ENCODE peak calls at places on chromosomes 4 and X, in six cellular contexts. K, T, O, W, Q and F are unnamed samples.

GRCh38 chr4:46146993-46147392 is 23.1 kb upstream of the GABRG1 start:
- DNase-seq in O (no peak), T (no peak), W (no peak), K (no peak), Q (no peak), F (no peak)

GRCh38 chrX:31213941-31214340 is 142.1 kb upstream of the FTHL17 start:
- DNase-seq in K (no peak), O (no peak), Q (no peak), T (no peak), W (no peak), F (no peak)

GRCh38 chr4:30952526-30953219 is 232.5 kb downstream of the PCDH7 start:
- DNase-seq in W (no peak), T (no peak), Q (no peak), K (no peak), O (no peak), F (no peak)

GRCh38 chr4:182245541-182246245 is 2.5 kb downstream of the TENM3 start:
- DNase-seq in O (no peak), W (no peak), T (no peak), Q (no peak), K (no peak), F (peak)

GRCh38 chr4:100286601-100287000 is 96.3 kb upstream of the DDIT4L start:
- DNase-seq in T (no peak), W (no peak), Q (no peak), K (no peak), O (no peak), F (no peak)

GRCh38 chr4:40842725-40843401 is 93.1 kb downstream of the NSUN7 start:
- DNase-seq in Q (no peak), T (no peak), K (no peak), W (no peak), O (peak), F (no peak)

GRCh38 chr4:119299221-119300071 is 22.5 kb downstream of the FABP2 start:
- DNase-seq in W (no peak), K (no peak), T (no peak), O (no peak), Q (no peak), F (no peak)

GRCh38 chr4:147409350-147409749 is 71.5 kb upstream of the EDNRA start:
- DNase-seq in K (no peak), Q (no peak), T (no peak), O (no peak), W (no peak), F (no peak)

GRCh38 chrX:95059909-95060308 is 1385.9 kb downstream of the FAM133A start:
- DNase-seq in O (no peak), T (no peak), W (no peak), K (no peak), Q (no peak), F (no peak)

GRCh38 chr4:91092398-91092955 is 965.3 kb downstream of the CCSER1 start:
- DNase-seq in W (no peak), Q (no peak), K (no peak), O (no peak), T (no peak), F (no peak)

GRCh38 chrX:586351-586750 is 44.2 kb upstream of the SHOX start:
- DNase-seq in W (no peak), K (no peak), Q (no peak), T (no peak), O (no peak), F (no peak)

GRCh38 chr4:81215219-81215892 is at the start of gene PRKG2:
- DNase-seq in W (peak), T (peak), O (no peak), Q (no peak), K (no peak), F (no peak)

GRCh38 chr4:136927172-136927571 is 605.1 kb downstream of the PCDH18 start:
- DNase-seq in W (no peak), Q (no peak), T (no peak), K (no peak), O (no peak), F (no peak)

GRCh38 chr4:38894340-38894982 is 26.9 kb downstream of the FAM114A1 start:
- DNase-seq in O (no peak), Q (no peak), K (no peak), T (no peak), W (no peak), F (no peak)

GRCh38 chr4:54254915-54255246 is 25.8 kb downstream of the PDGFRA start:
- DNase-seq in O (no peak), T (no peak), Q (no peak), K (no peak), W (no peak), F (peak)

GRCh38 chrX:121310820-121311219 is 263.4 kb downstream of the GLUD2 start:
- DNase-seq in K (no peak), W (no peak), Q (no peak), O (no peak), T (no peak), F (no peak)
- TF ChIP-seq EP300 in K (no peak), W (no peak), Q (no peak), O (no peak), T (no peak), F (no peak)

GRCh38 chrX:21375795-21376069 is 1.5 kb downstream of the CNKSR2 start:
- DNase-seq in T (no peak), O (no peak), Q (peak), W (no peak), K (no peak), F (no peak)

GRCh38 chrX:21373001-21373400 is 1.2 kb upstream of the CNKSR2 start:
- DNase-seq in Q (no peak), T (no peak), W (no peak), O (no peak), K (no peak), F (no peak)

GRCh38 chrX:21374994-21375794 is 976 bp downstream of the CNKSR2 start:
- DNase-seq in O (no peak), T (no peak), Q (peak), W (no peak), K (no peak), F (no peak)

GRCh38 chrX:21374163-21374993 is at the start of gene CNKSR2:
- DNase-seq in Q (peak), K (peak), W (peak), O (peak), T (peak), F (no peak)

GRCh38 chrX:21373637-21374162 is 518 bp upstream of the CNKSR2 start:
- DNase-seq in Q (peak), K (no peak), O (no peak), W (no peak), T (peak), F (no peak)
- H3K27ac ChIP-seq in Q (peak), K (peak), O (peak), W (no peak), T (peak), F (peak)

DNA sequence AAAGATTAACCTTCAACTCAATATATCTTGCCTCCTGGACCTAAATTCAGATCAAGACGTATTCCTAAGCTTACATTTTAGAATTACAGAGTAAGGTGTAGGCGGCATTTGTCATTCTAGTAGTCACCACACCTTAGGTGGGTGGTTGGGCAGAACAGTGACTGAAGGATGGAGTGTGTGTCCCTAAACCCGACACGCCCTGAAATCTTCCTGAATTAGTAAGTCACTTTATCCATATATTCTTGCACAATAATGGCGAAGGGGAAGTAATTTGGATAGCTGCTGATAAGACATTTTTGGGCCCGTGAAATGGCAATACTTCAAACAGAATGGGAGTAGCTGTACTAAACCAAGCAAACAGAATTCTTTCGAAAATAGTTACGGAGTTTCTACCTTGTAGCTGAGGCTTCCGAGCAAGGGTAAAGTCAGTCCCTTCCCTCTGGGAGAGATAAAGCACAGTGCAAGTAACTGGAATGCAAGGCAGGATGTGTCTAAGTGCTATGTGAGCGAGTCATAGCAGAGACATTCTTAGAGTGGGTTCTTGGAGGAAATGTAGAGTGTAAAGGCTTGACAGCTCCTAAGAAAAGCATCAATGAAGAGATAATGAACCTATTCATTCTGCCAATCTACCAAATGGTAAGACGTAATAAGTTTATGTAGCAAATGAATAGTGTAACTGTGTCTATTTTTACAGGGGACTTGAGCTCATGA is 72.8 kb downstream of the CLCN5 start:
- DNase-seq in O (no peak), Q (peak), K (no peak), W (no peak), T (no peak), F (no peak)
- TF ChIP-seq EP300 in O (no peak), Q (peak), K (no peak), W (no peak), T (no peak), F (no peak)

GRCh38 chrX:103610282-103610681 is 2.5 kb downstream of the TCEAL3 start:
- DNase-seq in Q (no peak), W (no peak), T (no peak), K (no peak), O (no peak), F (no peak)

GRCh38 chrX:103613362-103613761 is 5.6 kb downstream of the TCEAL3 start:
- DNase-seq in W (no peak), Q (no peak), K (no peak), T (no peak), O (no peak), F (no peak)

GRCh38 chrX:103607385-103608304 is at the start of gene TCEAL3:
- DNase-seq in T (peak), W (peak), Q (peak), K (peak), O (peak), F (no peak)

DNA sequence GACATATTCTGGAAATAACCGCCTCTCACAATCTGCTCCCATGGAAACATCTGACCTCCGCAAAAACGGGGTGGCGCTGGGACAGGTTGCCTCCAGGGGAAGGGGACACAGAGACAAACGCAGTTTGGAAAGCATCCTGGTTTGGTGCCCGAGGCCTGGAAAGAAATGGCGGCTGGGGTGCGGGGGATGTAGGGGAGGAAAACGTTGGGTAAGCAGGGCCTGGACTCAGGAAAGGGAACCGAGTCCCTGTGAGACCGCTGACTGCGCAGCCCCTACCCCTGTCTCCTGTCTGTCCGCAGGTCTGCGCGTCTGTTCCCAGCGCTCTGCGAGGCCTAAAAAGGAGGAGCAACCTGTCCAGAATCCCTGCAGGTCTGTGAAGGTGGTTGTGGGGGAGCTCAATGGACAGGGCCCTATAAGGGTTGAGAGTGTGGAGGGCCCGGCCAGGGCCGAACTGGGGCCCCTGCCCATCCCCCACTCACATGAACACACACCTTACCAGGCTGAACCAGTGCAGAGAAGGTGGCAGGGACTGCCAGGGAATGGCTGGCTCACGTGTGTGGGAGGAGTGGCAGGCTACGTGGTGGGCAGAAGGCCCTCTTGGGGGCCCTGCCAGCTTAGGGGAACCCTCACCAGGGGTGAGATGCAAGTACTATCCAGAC is 671 bp downstream of the TCEAL3 start:
- DNase-seq in Q (no peak), W (no peak), K (no peak), O (no peak), T (peak), F (no peak)
- H3K27ac ChIP-seq in Q (peak), W (peak), K (peak), O (peak), T (peak), F (peak)

GRCh38 chrX:115892787-115893671 is 277.5 kb upstream of the AGTR2 start:
- DNase-seq in Q (no peak), T (no peak), O (peak), W (peak), K (no peak), F (no peak)
- TF ChIP-seq EP300 in Q (no peak), T (no peak), O (no peak), W (no peak), K (no peak), F (no peak)

GRCh38 chr4:76866641-76867040 is 31.3 kb downstream of the SOWAHB start:
- DNase-seq in T (no peak), O (no peak), W (no peak), Q (no peak), K (no peak), F (no peak)

GRCh38 chr4:76867880-76868655 is 29.9 kb downstream of the SOWAHB start:
- DNase-seq in W (peak), K (no peak), O (no peak), Q (no peak), T (no peak), F (no peak)

GRCh38 chr4:76872556-76872955 is 25.4 kb downstream of the SOWAHB start:
- DNase-seq in T (no peak), W (no peak), K (no peak), O (no peak), Q (no peak), F (no peak)

DNA sequence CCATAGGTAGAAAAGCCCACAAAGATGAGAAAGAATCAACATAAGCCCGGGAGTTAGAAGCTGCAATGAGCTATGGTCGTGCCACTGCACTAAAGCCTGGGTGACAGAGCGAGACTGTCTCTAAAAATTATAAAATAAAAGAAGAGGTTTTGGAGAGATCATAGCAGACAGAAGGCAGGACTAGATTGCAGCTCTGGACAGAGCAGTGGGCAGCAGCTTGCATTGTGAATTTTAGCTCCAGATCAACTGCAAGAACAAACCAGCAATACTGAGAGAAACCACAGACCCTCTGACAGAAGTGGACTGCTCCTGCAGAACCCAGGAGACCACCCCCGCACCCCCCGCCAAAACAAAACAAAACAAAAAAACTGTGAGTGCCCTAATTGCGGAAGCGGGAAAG is 30.6 kb downstream of the SOWAHB start:
- DNase-seq in O (no peak), T (no peak), W (no peak), Q (no peak), K (no peak), F (no peak)
- H3K27ac ChIP-seq in O (no peak), T (no peak), W (peak), Q (no peak), K (no peak), F (no peak)

GRCh38 chr4:10673817-10674369 is 10.7 kb downstream of the CLNK start:
- DNase-seq in T (no peak), O (no peak), W (no peak), Q (no peak), K (no peak), F (no peak)
- TF ChIP-seq EP300 in T (no peak), O (no peak), W (no peak), Q (no peak), K (no peak), F (no peak)

DNA sequence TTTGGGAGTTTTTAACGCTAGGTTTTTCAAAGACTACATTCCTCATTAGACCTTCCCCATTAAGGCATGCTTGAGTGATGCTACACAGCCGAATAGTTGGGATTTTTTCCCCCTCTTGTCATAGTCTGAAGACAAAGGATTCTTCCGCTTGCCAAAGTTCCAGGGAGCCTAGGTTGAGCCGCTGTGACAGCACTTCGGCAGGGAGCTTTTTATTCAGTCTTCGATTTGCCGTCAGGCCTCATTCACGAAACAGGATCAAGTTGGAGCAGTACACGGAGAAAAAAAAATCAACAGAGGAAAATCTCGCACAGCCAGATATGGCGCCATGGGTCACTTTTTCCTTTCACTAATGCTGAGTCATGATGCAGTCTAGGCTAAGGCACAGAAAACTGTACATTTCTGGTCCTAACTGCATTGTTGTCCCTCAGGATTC is 24.3 kb downstream of the SHROOM3 start:
- DNase-seq in Q (no peak), T (no peak), K (no peak), W (no peak), O (no peak), F (no peak)
- H3K27ac ChIP-seq in Q (no peak), T (no peak), K (no peak), W (peak), O (peak), F (peak)